ENCODE peak calls at places on chromosomes 5 and 9, in seven cellular contexts. Z is mucosa of descending colon; W is CD4-positive, CD25-positive, alpha-beta regulatory T cell; S is right cardiac atrium; O is heart left ventricle; B is CD8-positive, alpha-beta T cell; I is psoas muscle. R is an unnamed sample.

GRCh38 chr5:80109549-80110478 is 74.7 kb downstream of the THBS4 start:
- DNase-seq in Z (no peak), W (no peak), S (peak; percentile 61), O (peak; percentile 80), B (no peak), I (no peak), R (no peak)

GRCh38 chr9:7118653-7119052 is 360.9 kb downstream of the KDM4C start:
- DNase-seq in Z (no peak), W (no peak), S (no peak), O (no peak), B (no peak), I (no peak), R (no peak)

GRCh38 chr9:108672475-108673065 is 183.2 kb downstream of the ACTL7B start:
- DNase-seq in Z (no peak), W (no peak), S (no peak), O (no peak), B (no peak), I (no peak), R (no peak)

GRCh38 chr5:134024811-134025210 is 20.0 kb upstream of the VDAC1 start:
- DNase-seq in Z (no peak), W (no peak), S (no peak), O (no peak), B (no peak), I (no peak), R (no peak)

GRCh38 chr9:16811987-16812685 is 58.3 kb downstream of the BNC2 start:
- DNase-seq in Z (no peak), W (no peak), S (no peak), O (no peak), B (no peak), I (no peak), R (no peak)

GRCh38 chr9:134533850-134534585 is 107.6 kb upstream of the COL5A1 start:
- DNase-seq in Z (peak; percentile 28), W (no peak), S (no peak), O (no peak), B (no peak), I (no peak), R (no peak)

GRCh38 chr5:173352366-173353069 is 24.3 kb upstream of the STC2 start:
- DNase-seq in Z (no peak), W (no peak), S (no peak), O (no peak), B (no peak), I (no peak), R (no peak)

GRCh38 chr5:103562453-103563157 is at the start of gene NUDT12:
- DNase-seq in Z (peak; percentile 77), W (peak; percentile 4), S (peak; percentile 86), O (peak; percentile 74), B (peak; percentile 52), I (peak; percentile 86), R (peak; percentile 72)

GRCh38 chr5:124662261-124662781 is 84.1 kb downstream of the ZNF608 start:
- DNase-seq in Z (no peak), W (no peak), S (no peak), O (no peak), B (no peak), I (no peak), R (peak; percentile 56)

GRCh38 chr9:88258587-88258986 is 120.3 kb upstream of the SPATA31C2 start:
- DNase-seq in Z (peak; percentile 54), W (no peak), S (peak; percentile 84), O (peak; percentile 86), B (no peak), I (no peak), R (no peak)

GRCh38 chr5:37836173-37837100 is 3.4 kb downstream of the GDNF start:
- DNase-seq in Z (no peak), W (no peak), S (peak; percentile 70), O (no peak), B (no peak), I (peak; percentile 59), R (no peak)

GRCh38 chr5:72849546-72849945 is 33.1 kb downstream of the TNPO1 start:
- DNase-seq in Z (no peak), W (no peak), S (no peak), O (no peak), B (no peak), I (no peak), R (no peak)

GRCh38 chr5:16540421-16540820 is 74.8 kb upstream of the ZNF622 start:
- DNase-seq in Z (no peak), W (no peak), S (no peak), O (no peak), B (no peak), I (no peak), R (no peak)

GRCh38 chr5:10406636-10407035 is 35.0 kb upstream of the ROPN1L start:
- DNase-seq in Z (no peak), W (no peak), S (no peak), O (no peak), B (no peak), I (no peak), R (no peak)

DNA sequence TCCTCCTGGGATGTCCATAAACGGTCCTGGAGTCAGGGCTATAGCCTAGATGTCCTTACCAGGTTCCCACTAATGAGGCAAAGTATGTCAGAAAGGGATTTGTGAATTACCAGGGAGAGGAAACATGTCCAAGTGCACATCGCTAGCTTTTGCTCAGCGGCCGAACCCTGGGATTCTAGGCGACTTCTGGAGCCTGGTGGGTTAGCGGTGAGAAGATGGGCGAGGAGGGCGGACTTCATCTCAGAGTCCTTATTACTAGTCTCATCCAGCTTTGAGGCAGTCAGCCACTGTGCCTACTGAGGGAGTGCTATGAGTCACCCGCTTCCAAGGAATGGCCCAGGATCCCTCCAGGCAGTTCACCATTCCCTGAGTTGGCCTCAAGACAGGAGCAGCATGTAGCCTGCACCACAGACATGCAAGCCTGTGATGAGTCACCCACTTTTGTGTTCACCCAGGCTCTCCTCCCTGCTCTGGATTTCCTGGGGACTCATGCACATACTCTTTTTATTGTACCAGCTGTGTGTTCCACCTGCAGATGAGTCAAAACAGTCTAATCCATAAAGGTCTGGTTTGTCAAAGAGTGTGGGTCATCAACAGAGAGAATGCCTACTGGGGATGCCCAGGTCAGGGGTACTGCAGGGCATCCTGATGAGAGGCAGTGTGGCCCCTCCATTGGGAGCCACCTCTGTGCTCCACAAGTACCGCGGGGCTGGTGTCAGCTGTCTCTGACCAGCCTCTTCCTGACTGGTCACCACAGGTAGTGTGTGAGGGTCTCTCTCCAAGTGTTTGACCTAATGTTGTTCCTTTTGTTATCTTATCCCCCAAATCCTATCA is 20.2 kb downstream of the SLC22A5 start:
- DNase-seq in Z (peak; percentile 46), W (no peak), S (no peak), O (peak; percentile 78), B (no peak), I (peak; percentile 69), R (peak; percentile 46)
- H3K4me1 ChIP-seq in Z (peaks cover 22% of the 10 kb centered on the region), W (peaks cover 15% of the 10 kb centered on the region), S (peaks cover 10% of the 10 kb centered on the region), O (peaks cover 31% of the 10 kb centered on the region), B (peaks cover 25% of the 10 kb centered on the region), I (peaks cover 39% of the 10 kb centered on the region), R (peaks cover 9% of the 10 kb centered on the region)

DNA sequence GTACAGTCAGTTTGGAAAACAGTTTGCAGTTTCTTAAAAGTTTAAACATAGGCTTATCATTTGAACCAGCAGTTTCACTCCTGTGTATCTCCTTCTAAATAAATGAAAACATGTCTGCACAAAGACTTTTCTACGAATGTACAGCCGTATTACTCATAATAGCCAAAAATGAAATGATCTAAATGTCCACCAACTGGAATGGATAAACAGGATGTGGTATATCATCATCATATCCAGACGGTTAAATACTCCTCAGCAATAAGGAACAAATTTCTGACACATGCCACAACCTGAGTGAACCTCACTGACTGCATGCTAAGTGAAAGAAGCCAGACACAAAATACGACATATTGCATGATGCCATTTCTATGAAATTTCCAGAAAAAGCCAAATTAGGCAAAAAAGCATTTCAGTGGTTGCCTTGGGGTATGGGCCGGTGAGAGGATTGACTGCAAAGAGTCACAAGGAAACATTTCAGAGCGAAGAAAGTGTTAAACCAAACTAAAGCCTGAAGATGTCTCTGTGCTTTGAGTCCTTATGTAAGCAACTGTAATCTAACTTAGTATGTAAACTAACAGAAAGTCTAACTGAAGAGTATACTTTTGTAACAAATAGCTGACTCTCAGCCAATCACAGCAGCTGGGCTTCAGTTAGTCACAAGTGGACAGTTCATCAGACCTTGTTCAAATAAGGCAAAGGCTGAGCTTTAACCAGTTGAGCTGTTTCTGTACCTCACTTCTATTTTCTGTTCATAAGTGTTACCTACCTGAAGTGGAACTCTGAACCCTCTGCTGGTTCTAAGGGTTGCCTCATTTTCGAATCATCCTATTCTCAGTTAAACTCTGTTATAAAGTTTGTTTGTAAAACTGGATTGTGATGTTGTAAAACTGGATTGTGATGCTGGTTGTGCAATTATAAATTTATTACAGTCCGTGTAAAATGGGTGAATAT is 65.2 kb downstream of the TRIO start:
- DNase-seq in Z (no peak), W (no peak), S (no peak), O (no peak), B (no peak), I (no peak), R (peak; percentile 73)
- H3K4me1 ChIP-seq in Z (peaks cover 75% of the 10 kb centered on the region), W (no peaks in the 10 kb centered on the region), S (peaks cover 15% of the 10 kb centered on the region), O (peaks cover 5% of the 10 kb centered on the region), B (no peaks in the 10 kb centered on the region), I (peaks cover 76% of the 10 kb centered on the region), R (peaks cover 15% of the 10 kb centered on the region)

GRCh38 chr9:121947683-121948300 is 145.3 kb downstream of the TTLL11 start:
- DNase-seq in Z (no peak), W (no peak), S (no peak), O (no peak), B (no peak), I (no peak), R (no peak)

GRCh38 chr9:121946465-121946864 is 146.6 kb downstream of the TTLL11 start:
- DNase-seq in Z (no peak), W (no peak), S (no peak), O (no peak), B (no peak), I (no peak), R (no peak)

GRCh38 chr9:121949766-121950165 is 143.3 kb downstream of the TTLL11 start:
- DNase-seq in Z (no peak), W (no peak), S (no peak), O (no peak), B (no peak), I (no peak), R (no peak)

GRCh38 chr9:121950441-121950840 is 142.7 kb downstream of the TTLL11 start:
- DNase-seq in Z (no peak), W (no peak), S (no peak), O (no peak), B (no peak), I (no peak), R (no peak)

DNA sequence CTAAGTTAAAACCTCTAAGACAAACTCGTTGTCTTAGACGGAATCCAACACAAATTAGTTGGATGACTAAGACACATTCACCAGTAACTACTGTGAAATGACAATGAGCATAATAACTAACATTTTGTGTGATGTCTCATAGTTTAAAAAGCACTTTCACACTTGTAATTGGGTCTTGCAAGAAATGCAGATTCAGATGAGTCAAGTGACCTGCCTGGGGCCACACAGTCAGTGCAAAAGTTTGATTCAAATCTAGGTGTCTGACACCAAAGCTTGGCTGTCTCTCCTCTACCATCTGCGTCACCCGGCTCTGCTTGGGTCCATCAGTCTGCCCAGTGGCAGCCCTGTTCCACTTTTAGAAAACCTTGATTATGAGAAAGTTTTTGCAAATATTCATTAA is 143.7 kb downstream of the TTLL11 start:
- DNase-seq in Z (no peak), W (no peak), S (no peak), O (no peak), B (no peak), I (no peak), R (no peak)
- H3K4me1 ChIP-seq in Z (no peaks in the 10 kb centered on the region), W (no peaks in the 10 kb centered on the region), S (no peaks in the 10 kb centered on the region), O (no peaks in the 10 kb centered on the region), B (no peaks in the 10 kb centered on the region), I (no peaks in the 10 kb centered on the region), R (no peaks in the 10 kb centered on the region)

DNA sequence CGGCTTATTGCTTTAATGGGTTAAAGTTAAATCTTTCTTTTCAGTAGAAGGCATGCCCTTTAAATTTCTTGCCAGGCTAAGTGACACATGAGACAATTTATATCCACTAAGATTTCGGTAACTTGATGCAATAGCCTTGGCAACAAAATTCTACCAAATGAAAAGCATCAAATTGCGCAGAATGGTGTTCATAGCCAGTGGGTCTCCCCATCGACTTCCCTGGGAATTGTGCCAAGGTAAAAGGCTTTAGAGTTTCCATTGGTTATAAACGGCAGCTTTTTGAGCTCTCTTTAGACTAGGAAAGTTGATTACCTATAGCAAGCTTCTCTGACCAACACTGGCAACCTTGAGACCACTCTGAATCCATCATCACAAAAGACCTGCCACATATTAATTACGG is 358.4 kb downstream of the ARRDC3 start:
- DNase-seq in Z (no peak), W (no peak), S (no peak), O (no peak), B (no peak), I (no peak), R (no peak)
- H3K4me1 ChIP-seq in Z (peaks cover 18% of the 10 kb centered on the region), W (no peaks in the 10 kb centered on the region), S (no peaks in the 10 kb centered on the region), O (no peaks in the 10 kb centered on the region), B (no peaks in the 10 kb centered on the region), I (peaks cover 44% of the 10 kb centered on the region), R (peaks cover 13% of the 10 kb centered on the region)